ENCODE peak calls at places on chromosome 20, in eight cellular contexts. N is nephron progenitor cell; R is stimulated activated CD4-positive, alpha-beta T cell treated with anti-CD3 and anti-CD28 coated beads, TNF-alpha, amount 100 ng/mL, for 1 hour; J is breast epithelium; Y is RPMI8226; U is T-helper 2 cell; G is GM20000; V is NCI-H1436. B is an unnamed sample.
A peak's percentile ranks its signal among the peaks of the same experiment; 100 is the strongest.

GRCh38 chr20:63025534-63026331 is 19.0 kb upstream of the BHLHE23 start:
- DNase-seq in N (no peak), R (no peak), J (peak; percentile 23), Y (no peak), U (no peak), G (peak; percentile 59), V (no peak), B (no peak)

GRCh38 chr20:52622086-52622485 is 350.1 kb upstream of the TSHZ2 start:
- DNase-seq in N (no peak), R (no peak), J (no peak), Y (no peak), U (no peak), G (no peak), V (no peak), B (no peak)

GRCh38 chr20:44151621-44152416 is 35.2 kb downstream of the JPH2 start:
- DNase-seq in N (no peak), R (no peak), J (peak; percentile 67), Y (no peak), U (no peak), G (no peak), V (no peak), B (no peak)

GRCh38 chr20:44683263-44684046 is 31.7 kb upstream of the CCN5 start:
- DNase-seq in N (peak; percentile 64), R (peak; percentile 37), J (no peak), Y (peak; percentile 83), U (peak; percentile 40), G (peak; percentile 84), V (no peak), B (peak; percentile 57)

GRCh38 chr20:58818585-58819285 is 32.0 kb downstream of the GNAS-AS1 start:
- DNase-seq in N (no peak), R (no peak), J (peak; percentile 28), Y (no peak), U (no peak), G (no peak), V (no peak), B (no peak)

GRCh38 chr20:59822291-59823029 is 111.0 kb downstream of the SYCP2 start:
- DNase-seq in N (no peak), R (no peak), J (no peak), Y (no peak), U (no peak), G (no peak), V (no peak), B (no peak)

GRCh38 chr20:460707-461106 is 1.6 kb downstream of the TBC1D20 start:
- DNase-seq in N (no peak), R (no peak), J (peak; percentile 37), Y (peak; percentile 8), U (no peak), G (no peak), V (no peak), B (no peak)

GRCh38 chr20:20683922-20684321 is 28.5 kb downstream of the RALGAPA2 start:
- DNase-seq in N (no peak), R (no peak), J (no peak), Y (no peak), U (no peak), G (no peak), V (no peak), B (no peak)

GRCh38 chr20:46173652-46174468 is 55.7 kb downstream of the CD40 start:
- DNase-seq in N (no peak), R (no peak), J (no peak), Y (no peak), U (no peak), G (no peak), V (no peak), B (no peak)

GRCh38 chr20:57082546-57082945 is 183.9 kb downstream of the BMP7 start:
- DNase-seq in N (no peak), R (no peak), J (no peak), Y (no peak), U (no peak), G (no peak), V (no peak), B (no peak)

GRCh38 chr20:38900606-38901005 is 25.6 kb upstream of the FAM83D start:
- DNase-seq in N (no peak), R (no peak), J (no peak), Y (no peak), U (no peak), G (no peak), V (no peak), B (no peak)

GRCh38 chr20:39021748-39022147 is 59.6 kb downstream of the DHX35 start:
- DNase-seq in N (no peak), R (no peak), J (no peak), Y (no peak), U (no peak), G (peak; percentile 10), V (no peak), B (no peak)

GRCh38 chr20:38228436-38228835 is 32.1 kb downstream of the KIAA1755 start:
- DNase-seq in N (no peak), R (no peak), J (no peak), Y (no peak), U (no peak), G (no peak), V (no peak), B (no peak)

GRCh38 chr20:62358728-62359490 is 8.2 kb downstream of the LAMA5 start:
- DNase-seq in N (peak; percentile 52), R (no peak), J (no peak), Y (no peak), U (no peak), G (no peak), V (no peak), B (no peak)

GRCh38 chr20:58810116-58810878 is 40.4 kb downstream of the GNAS-AS1 start:
- DNase-seq in N (no peak), R (no peak), J (no peak), Y (no peak), U (no peak), G (no peak), V (no peak), B (no peak)

GRCh38 chr20:10761786-10762185 is 88.0 kb upstream of the JAG1 start:
- DNase-seq in N (no peak), R (no peak), J (no peak), Y (no peak), U (no peak), G (no peak), V (no peak), B (no peak)

GRCh38 chr20:41098703-41099250 is 38.6 kb upstream of the PLCG1 start:
- DNase-seq in N (no peak), R (no peak), J (no peak), Y (no peak), U (no peak), G (no peak), V (no peak), B (no peak)

GRCh38 chr20:25309395-25310267 is 61.7 kb downstream of the PYGB start:
- DNase-seq in N (no peak), R (no peak), J (no peak), Y (peak; percentile 94), U (no peak), G (no peak), V (no peak), B (no peak)

GRCh38 chr20:36856691-36857635 is 19.0 kb upstream of the TLDC2 start:
- DNase-seq in N (no peak), R (no peak), J (no peak), Y (no peak), U (no peak), G (no peak), V (no peak), B (no peak)

GRCh38 chr20:63567132-63567381 is 7.0 kb downstream of the HELZ2 start:
- DNase-seq in N (no peak), R (no peak), J (no peak), Y (no peak), U (no peak), G (no peak), V (no peak), B (no peak)

GRCh38 chr20:13771853-13772453 is 12.8 kb downstream of the ESF1 start:
- DNase-seq in N (no peak), R (no peak), J (no peak), Y (peak; percentile 15), U (no peak), G (peak; percentile 32), V (peak; percentile 13), B (no peak)

GRCh38 chr20:728022-728944 is 40.0 kb downstream of the SLC52A3 start:
- DNase-seq in N (peak; percentile 93), R (peak; percentile 13), J (no peak), Y (peak; percentile 77), U (peak; percentile 12), G (peak; percentile 81), V (peak; percentile 40), B (no peak)

GRCh38 chr20:63116412-63117106 is 99.4 kb downstream of the YTHDF1 start:
- DNase-seq in N (peak; percentile 90), R (no peak), J (no peak), Y (peak; percentile 63), U (no peak), G (no peak), V (no peak), B (no peak)

GRCh38 chr20:9996944-9997343 is 37.8 kb upstream of the ANKEF1 start:
- DNase-seq in N (no peak), R (no peak), J (no peak), Y (no peak), U (no peak), G (no peak), V (no peak), B (no peak)

GRCh38 chr20:23856736-23857135 is 22.8 kb downstream of the CST5 start:
- DNase-seq in N (no peak), R (no peak), J (no peak), Y (no peak), U (no peak), G (no peak), V (no peak), B (no peak)

GRCh38 chr20:19840111-19840705 is 82.2 kb downstream of the RIN2 start:
- DNase-seq in N (no peak), R (no peak), J (no peak), Y (no peak), U (no peak), G (no peak), V (no peak), B (no peak)

GRCh38 chr20:49318430-49319203 is 40.8 kb upstream of the ZNFX1 start:
- DNase-seq in N (peak; percentile 59), R (no peak), J (no peak), Y (no peak), U (no peak), G (no peak), V (no peak), B (no peak)

GRCh38 chr20:18176318-18176785 is 38.7 kb downstream of the KAT14 start:
- DNase-seq in N (no peak), R (no peak), J (no peak), Y (no peak), U (no peak), G (no peak), V (no peak), B (no peak)

GRCh38 chr20:50398471-50399002 is 111.6 kb upstream of the PTPN1 start:
- DNase-seq in N (no peak), R (no peak), J (no peak), Y (no peak), U (no peak), G (no peak), V (no peak), B (no peak)

GRCh38 chr20:19137641-19138040 is 74.8 kb upstream of the SLC24A3 start:
- DNase-seq in N (no peak), R (no peak), J (no peak), Y (no peak), U (no peak), G (no peak), V (no peak), B (no peak)

GRCh38 chr20:38202153-38202981 is 37.3 kb upstream of the TGM2 start:
- DNase-seq in N (no peak), R (no peak), J (no peak), Y (no peak), U (no peak), G (no peak), V (no peak), B (no peak)

GRCh38 chr20:60921021-60921622 is 330.9 kb upstream of the CDH4 start:
- DNase-seq in N (peak; percentile 86), R (no peak), J (no peak), Y (peak; percentile 79), U (peak; percentile 13), G (peak; percentile 17), V (no peak), B (no peak)

GRCh38 chr20:58393299-58393698 is 4.3 kb downstream of the VAPB start:
- DNase-seq in N (no peak), R (no peak), J (no peak), Y (no peak), U (no peak), G (no peak), V (no peak), B (no peak)

GRCh38 chr20:13009682-13010406 is 1.1 kb downstream of the SPTLC3 start:
- DNase-seq in N (no peak), R (no peak), J (peak; percentile 50), Y (peak; percentile 94), U (no peak), G (peak; percentile 59), V (no peak), B (no peak)

B was measured in caudate nucleus.